ENCODE peak calls at places on chromosomes 11 and 22, in ten cellular contexts. One of them, this sample, is unnamed.
A peak's percentile ranks its signal among the peaks of the same experiment; 100 is the strongest.

GRCh38 chr11:126229782-126230540 is 18.4 kb downstream of the FAM118B start:
- DNase-seq in tibial artery: no peak
- DNase-seq in NCI-H1436: no peak
- DNase-seq in HuH-7: no peak
- DNase-seq in CD8-positive, alpha-beta T cell: no peak
- DNase-seq in activated CD8-positive, alpha-beta memory T cell treated with anti-CD3 and anti-CD28 coated beads for 48 hours: no peak
- DNase-seq in LHCN-M2: no peak
- DNase-seq in stimulated activated CD8-positive, alpha-beta memory T cell treated with anti-CD3 and anti-CD28 coated beads, Interleukin-15, amount 100 ng/mL, for 24 hours: no peak
- DNase-seq in CD4-positive, alpha-beta T cell: no peak
- DNase-seq in stimulated activated CD4-positive, alpha-beta T cell treated with anti-CD3 and anti-CD28 coated beads, TNF-alpha, amount 100 ng/mL, for 1 hour: no peak
- DNase-seq in this sample: no peak

GRCh38 chr11:35012467-35013191 is 96.2 kb downstream of the PDHX start:
- DNase-seq in CD4-positive, alpha-beta T cell: no peak
- DNase-seq in stimulated activated CD4-positive, alpha-beta T cell treated with anti-CD3 and anti-CD28 coated beads, TNF-alpha, amount 100 ng/mL, for 1 hour: no peak
- DNase-seq in activated CD8-positive, alpha-beta memory T cell treated with anti-CD3 and anti-CD28 coated beads for 48 hours: no peak
- DNase-seq in NCI-H1436: no peak
- DNase-seq in tibial artery: no peak
- DNase-seq in LHCN-M2: no peak
- DNase-seq in HuH-7: no peak
- DNase-seq in stimulated activated CD8-positive, alpha-beta memory T cell treated with anti-CD3 and anti-CD28 coated beads, Interleukin-15, amount 100 ng/mL, for 24 hours: no peak
- DNase-seq in CD8-positive, alpha-beta T cell: no peak
- DNase-seq in this sample: no peak

GRCh38 chr11:8917157-8917820 is 6.3 kb downstream of the AKIP1 start:
- DNase-seq in activated CD8-positive, alpha-beta memory T cell treated with anti-CD3 and anti-CD28 coated beads for 48 hours: no peak
- DNase-seq in LHCN-M2: peak; percentile 94
- DNase-seq in HuH-7: no peak
- DNase-seq in stimulated activated CD4-positive, alpha-beta T cell treated with anti-CD3 and anti-CD28 coated beads, TNF-alpha, amount 100 ng/mL, for 1 hour: no peak
- DNase-seq in NCI-H1436: no peak
- DNase-seq in stimulated activated CD8-positive, alpha-beta memory T cell treated with anti-CD3 and anti-CD28 coated beads, Interleukin-15, amount 100 ng/mL, for 24 hours: no peak
- DNase-seq in tibial artery: no peak
- DNase-seq in CD4-positive, alpha-beta T cell: no peak
- DNase-seq in CD8-positive, alpha-beta T cell: no peak
- DNase-seq in this sample: no peak

GRCh38 chr11:7060828-7061227 is 28.0 kb upstream of the RBMXL2 start:
- DNase-seq in tibial artery: no peak
- DNase-seq in activated CD8-positive, alpha-beta memory T cell treated with anti-CD3 and anti-CD28 coated beads for 48 hours: no peak
- DNase-seq in stimulated activated CD8-positive, alpha-beta memory T cell treated with anti-CD3 and anti-CD28 coated beads, Interleukin-15, amount 100 ng/mL, for 24 hours: no peak
- DNase-seq in CD8-positive, alpha-beta T cell: no peak
- DNase-seq in HuH-7: no peak
- DNase-seq in NCI-H1436: no peak
- DNase-seq in LHCN-M2: peak; percentile 73
- DNase-seq in CD4-positive, alpha-beta T cell: no peak
- DNase-seq in stimulated activated CD4-positive, alpha-beta T cell treated with anti-CD3 and anti-CD28 coated beads, TNF-alpha, amount 100 ng/mL, for 1 hour: no peak
- DNase-seq in this sample: no peak

GRCh38 chr11:1573847-1574255 is 1.8 kb upstream of the DUSP8 start:
- DNase-seq in HuH-7: no peak
- DNase-seq in LHCN-M2: no peak
- DNase-seq in CD4-positive, alpha-beta T cell: no peak
- DNase-seq in stimulated activated CD4-positive, alpha-beta T cell treated with anti-CD3 and anti-CD28 coated beads, TNF-alpha, amount 100 ng/mL, for 1 hour: no peak
- DNase-seq in NCI-H1436: no peak
- DNase-seq in CD8-positive, alpha-beta T cell: no peak
- DNase-seq in stimulated activated CD8-positive, alpha-beta memory T cell treated with anti-CD3 and anti-CD28 coated beads, Interleukin-15, amount 100 ng/mL, for 24 hours: no peak
- DNase-seq in tibial artery: peak; percentile 22
- DNase-seq in activated CD8-positive, alpha-beta memory T cell treated with anti-CD3 and anti-CD28 coated beads for 48 hours: no peak
- DNase-seq in this sample: peak; percentile 76

GRCh38 chr11:78325274-78325781 is 92.3 kb downstream of the GAB2 start:
- DNase-seq in CD8-positive, alpha-beta T cell: no peak
- DNase-seq in stimulated activated CD8-positive, alpha-beta memory T cell treated with anti-CD3 and anti-CD28 coated beads, Interleukin-15, amount 100 ng/mL, for 24 hours: no peak
- DNase-seq in tibial artery: no peak
- DNase-seq in CD4-positive, alpha-beta T cell: no peak
- DNase-seq in LHCN-M2: no peak
- DNase-seq in stimulated activated CD4-positive, alpha-beta T cell treated with anti-CD3 and anti-CD28 coated beads, TNF-alpha, amount 100 ng/mL, for 1 hour: no peak
- DNase-seq in activated CD8-positive, alpha-beta memory T cell treated with anti-CD3 and anti-CD28 coated beads for 48 hours: no peak
- DNase-seq in NCI-H1436: no peak
- DNase-seq in HuH-7: no peak
- DNase-seq in this sample: no peak

GRCh38 chr11:66002648-66003225 is 434 bp downstream of the BANF1 start:
- DNase-seq in stimulated activated CD4-positive, alpha-beta T cell treated with anti-CD3 and anti-CD28 coated beads, TNF-alpha, amount 100 ng/mL, for 1 hour: no peak
- DNase-seq in CD8-positive, alpha-beta T cell: no peak
- DNase-seq in CD4-positive, alpha-beta T cell: no peak
- DNase-seq in NCI-H1436: peak; percentile 69
- DNase-seq in activated CD8-positive, alpha-beta memory T cell treated with anti-CD3 and anti-CD28 coated beads for 48 hours: no peak
- DNase-seq in tibial artery: peak; percentile 48
- DNase-seq in LHCN-M2: peak; percentile 61
- DNase-seq in stimulated activated CD8-positive, alpha-beta memory T cell treated with anti-CD3 and anti-CD28 coated beads, Interleukin-15, amount 100 ng/mL, for 24 hours: no peak
- DNase-seq in HuH-7: peak; percentile 55
- DNase-seq in this sample: peak; percentile 42

GRCh38 chr11:3894128-3894731 is 38.8 kb downstream of the STIM1 start:
- DNase-seq in tibial artery: no peak
- DNase-seq in HuH-7: no peak
- DNase-seq in CD4-positive, alpha-beta T cell: no peak
- DNase-seq in stimulated activated CD8-positive, alpha-beta memory T cell treated with anti-CD3 and anti-CD28 coated beads, Interleukin-15, amount 100 ng/mL, for 24 hours: no peak
- DNase-seq in NCI-H1436: no peak
- DNase-seq in activated CD8-positive, alpha-beta memory T cell treated with anti-CD3 and anti-CD28 coated beads for 48 hours: no peak
- DNase-seq in LHCN-M2: peak; percentile 26
- DNase-seq in CD8-positive, alpha-beta T cell: peak; percentile 27
- DNase-seq in stimulated activated CD4-positive, alpha-beta T cell treated with anti-CD3 and anti-CD28 coated beads, TNF-alpha, amount 100 ng/mL, for 1 hour: no peak
- DNase-seq in this sample: no peak

GRCh38 chr11:45658292-45658991 is 7.0 kb downstream of the CHST1 start:
- DNase-seq in tibial artery: peak; percentile 77
- DNase-seq in CD4-positive, alpha-beta T cell: no peak
- DNase-seq in activated CD8-positive, alpha-beta memory T cell treated with anti-CD3 and anti-CD28 coated beads for 48 hours: no peak
- DNase-seq in NCI-H1436: no peak
- DNase-seq in HuH-7: no peak
- DNase-seq in CD8-positive, alpha-beta T cell: no peak
- DNase-seq in LHCN-M2: peak; percentile 63
- DNase-seq in stimulated activated CD4-positive, alpha-beta T cell treated with anti-CD3 and anti-CD28 coated beads, TNF-alpha, amount 100 ng/mL, for 1 hour: no peak
- DNase-seq in stimulated activated CD8-positive, alpha-beta memory T cell treated with anti-CD3 and anti-CD28 coated beads, Interleukin-15, amount 100 ng/mL, for 24 hours: no peak
- DNase-seq in this sample: no peak

GRCh38 chr11:122861631-122862030 is 20.9 kb upstream of the JHY start:
- DNase-seq in LHCN-M2: no peak
- DNase-seq in stimulated activated CD8-positive, alpha-beta memory T cell treated with anti-CD3 and anti-CD28 coated beads, Interleukin-15, amount 100 ng/mL, for 24 hours: no peak
- DNase-seq in HuH-7: no peak
- DNase-seq in NCI-H1436: no peak
- DNase-seq in activated CD8-positive, alpha-beta memory T cell treated with anti-CD3 and anti-CD28 coated beads for 48 hours: no peak
- DNase-seq in CD8-positive, alpha-beta T cell: no peak
- DNase-seq in tibial artery: no peak
- DNase-seq in stimulated activated CD4-positive, alpha-beta T cell treated with anti-CD3 and anti-CD28 coated beads, TNF-alpha, amount 100 ng/mL, for 1 hour: no peak
- DNase-seq in CD4-positive, alpha-beta T cell: no peak
- DNase-seq in this sample: no peak

GRCh38 chr11:96014234-96014633 is 90.3 kb upstream of the MTMR2 start:
- DNase-seq in tibial artery: no peak
- DNase-seq in NCI-H1436: no peak
- DNase-seq in LHCN-M2: peak; percentile 75
- DNase-seq in CD8-positive, alpha-beta T cell: peak; percentile 32
- DNase-seq in CD4-positive, alpha-beta T cell: no peak
- DNase-seq in activated CD8-positive, alpha-beta memory T cell treated with anti-CD3 and anti-CD28 coated beads for 48 hours: no peak
- DNase-seq in HuH-7: no peak
- DNase-seq in stimulated activated CD8-positive, alpha-beta memory T cell treated with anti-CD3 and anti-CD28 coated beads, Interleukin-15, amount 100 ng/mL, for 24 hours: no peak
- DNase-seq in stimulated activated CD4-positive, alpha-beta T cell treated with anti-CD3 and anti-CD28 coated beads, TNF-alpha, amount 100 ng/mL, for 1 hour: no peak
- DNase-seq in this sample: no peak

GRCh38 chr11:27465629-27466028 is 7.0 kb downstream of the LGR4 start:
- DNase-seq in stimulated activated CD8-positive, alpha-beta memory T cell treated with anti-CD3 and anti-CD28 coated beads, Interleukin-15, amount 100 ng/mL, for 24 hours: no peak
- DNase-seq in NCI-H1436: no peak
- DNase-seq in stimulated activated CD4-positive, alpha-beta T cell treated with anti-CD3 and anti-CD28 coated beads, TNF-alpha, amount 100 ng/mL, for 1 hour: no peak
- DNase-seq in LHCN-M2: no peak
- DNase-seq in tibial artery: no peak
- DNase-seq in CD8-positive, alpha-beta T cell: no peak
- DNase-seq in HuH-7: no peak
- DNase-seq in activated CD8-positive, alpha-beta memory T cell treated with anti-CD3 and anti-CD28 coated beads for 48 hours: no peak
- DNase-seq in CD4-positive, alpha-beta T cell: no peak
- DNase-seq in this sample: no peak

GRCh38 chr11:12223771-12224536 is 113.6 kb downstream of the MICAL2 start:
- DNase-seq in activated CD8-positive, alpha-beta memory T cell treated with anti-CD3 and anti-CD28 coated beads for 48 hours: no peak
- DNase-seq in LHCN-M2: no peak
- DNase-seq in CD4-positive, alpha-beta T cell: no peak
- DNase-seq in stimulated activated CD8-positive, alpha-beta memory T cell treated with anti-CD3 and anti-CD28 coated beads, Interleukin-15, amount 100 ng/mL, for 24 hours: no peak
- DNase-seq in stimulated activated CD4-positive, alpha-beta T cell treated with anti-CD3 and anti-CD28 coated beads, TNF-alpha, amount 100 ng/mL, for 1 hour: no peak
- DNase-seq in HuH-7: no peak
- DNase-seq in NCI-H1436: no peak
- DNase-seq in tibial artery: no peak
- DNase-seq in CD8-positive, alpha-beta T cell: no peak
- DNase-seq in this sample: peak; percentile 20

GRCh38 chr11:2661173-2662023 is 38.4 kb downstream of the KCNQ1OT1 start:
- DNase-seq in stimulated activated CD8-positive, alpha-beta memory T cell treated with anti-CD3 and anti-CD28 coated beads, Interleukin-15, amount 100 ng/mL, for 24 hours: no peak
- DNase-seq in HuH-7: no peak
- DNase-seq in tibial artery: no peak
- DNase-seq in stimulated activated CD4-positive, alpha-beta T cell treated with anti-CD3 and anti-CD28 coated beads, TNF-alpha, amount 100 ng/mL, for 1 hour: no peak
- DNase-seq in NCI-H1436: no peak
- DNase-seq in LHCN-M2: no peak
- DNase-seq in activated CD8-positive, alpha-beta memory T cell treated with anti-CD3 and anti-CD28 coated beads for 48 hours: no peak
- DNase-seq in CD4-positive, alpha-beta T cell: no peak
- DNase-seq in CD8-positive, alpha-beta T cell: no peak
- DNase-seq in this sample: no peak

GRCh38 chr22:47918276-47918928 is 1156.0 kb downstream of the TBC1D22A start:
- DNase-seq in stimulated activated CD4-positive, alpha-beta T cell treated with anti-CD3 and anti-CD28 coated beads, TNF-alpha, amount 100 ng/mL, for 1 hour: no peak
- DNase-seq in activated CD8-positive, alpha-beta memory T cell treated with anti-CD3 and anti-CD28 coated beads for 48 hours: no peak
- DNase-seq in CD8-positive, alpha-beta T cell: peak; percentile 19
- DNase-seq in stimulated activated CD8-positive, alpha-beta memory T cell treated with anti-CD3 and anti-CD28 coated beads, Interleukin-15, amount 100 ng/mL, for 24 hours: no peak
- DNase-seq in CD4-positive, alpha-beta T cell: peak; percentile 7
- DNase-seq in LHCN-M2: no peak
- DNase-seq in NCI-H1436: no peak
- DNase-seq in HuH-7: no peak
- DNase-seq in tibial artery: no peak
- DNase-seq in this sample: no peak

GRCh38 chr11:10861047-10861446 is 3.2 kb upstream of the ZBED5 start:
- DNase-seq in stimulated activated CD8-positive, alpha-beta memory T cell treated with anti-CD3 and anti-CD28 coated beads, Interleukin-15, amount 100 ng/mL, for 24 hours: no peak
- DNase-seq in CD4-positive, alpha-beta T cell: no peak
- DNase-seq in activated CD8-positive, alpha-beta memory T cell treated with anti-CD3 and anti-CD28 coated beads for 48 hours: no peak
- DNase-seq in stimulated activated CD4-positive, alpha-beta T cell treated with anti-CD3 and anti-CD28 coated beads, TNF-alpha, amount 100 ng/mL, for 1 hour: no peak
- DNase-seq in tibial artery: no peak
- DNase-seq in CD8-positive, alpha-beta T cell: no peak
- DNase-seq in HuH-7: no peak
- DNase-seq in NCI-H1436: no peak
- DNase-seq in LHCN-M2: no peak
- DNase-seq in this sample: no peak

GRCh38 chr11:25899761-25900160 is 432.2 kb upstream of the ANO3 start:
- DNase-seq in stimulated activated CD8-positive, alpha-beta memory T cell treated with anti-CD3 and anti-CD28 coated beads, Interleukin-15, amount 100 ng/mL, for 24 hours: no peak
- DNase-seq in tibial artery: no peak
- DNase-seq in CD8-positive, alpha-beta T cell: no peak
- DNase-seq in stimulated activated CD4-positive, alpha-beta T cell treated with anti-CD3 and anti-CD28 coated beads, TNF-alpha, amount 100 ng/mL, for 1 hour: no peak
- DNase-seq in HuH-7: no peak
- DNase-seq in NCI-H1436: no peak
- DNase-seq in CD4-positive, alpha-beta T cell: no peak
- DNase-seq in activated CD8-positive, alpha-beta memory T cell treated with anti-CD3 and anti-CD28 coated beads for 48 hours: no peak
- DNase-seq in LHCN-M2: no peak
- DNase-seq in this sample: no peak

GRCh38 chr11:30617762-30618161 is 31.6 kb upstream of the MPPED2 start:
- DNase-seq in NCI-H1436: no peak
- DNase-seq in activated CD8-positive, alpha-beta memory T cell treated with anti-CD3 and anti-CD28 coated beads for 48 hours: no peak
- DNase-seq in stimulated activated CD8-positive, alpha-beta memory T cell treated with anti-CD3 and anti-CD28 coated beads, Interleukin-15, amount 100 ng/mL, for 24 hours: no peak
- DNase-seq in CD8-positive, alpha-beta T cell: no peak
- DNase-seq in CD4-positive, alpha-beta T cell: no peak
- DNase-seq in HuH-7: no peak
- DNase-seq in tibial artery: no peak
- DNase-seq in LHCN-M2: no peak
- DNase-seq in stimulated activated CD4-positive, alpha-beta T cell treated with anti-CD3 and anti-CD28 coated beads, TNF-alpha, amount 100 ng/mL, for 1 hour: no peak
- DNase-seq in this sample: no peak

GRCh38 chr11:73225851-73226250 is 7.8 kb downstream of the P2RY2 start:
- DNase-seq in stimulated activated CD4-positive, alpha-beta T cell treated with anti-CD3 and anti-CD28 coated beads, TNF-alpha, amount 100 ng/mL, for 1 hour: no peak
- DNase-seq in stimulated activated CD8-positive, alpha-beta memory T cell treated with anti-CD3 and anti-CD28 coated beads, Interleukin-15, amount 100 ng/mL, for 24 hours: no peak
- DNase-seq in HuH-7: no peak
- DNase-seq in LHCN-M2: no peak
- DNase-seq in NCI-H1436: no peak
- DNase-seq in activated CD8-positive, alpha-beta memory T cell treated with anti-CD3 and anti-CD28 coated beads for 48 hours: no peak
- DNase-seq in tibial artery: no peak
- DNase-seq in CD8-positive, alpha-beta T cell: no peak
- DNase-seq in CD4-positive, alpha-beta T cell: no peak
- DNase-seq in this sample: no peak

GRCh38 chr11:64342869-64343739 is 3.1 kb downstream of the CCDC88B start:
- DNase-seq in NCI-H1436: no peak
- DNase-seq in tibial artery: no peak
- DNase-seq in stimulated activated CD4-positive, alpha-beta T cell treated with anti-CD3 and anti-CD28 coated beads, TNF-alpha, amount 100 ng/mL, for 1 hour: no peak
- DNase-seq in LHCN-M2: no peak
- DNase-seq in HuH-7: no peak
- DNase-seq in CD4-positive, alpha-beta T cell: no peak
- DNase-seq in CD8-positive, alpha-beta T cell: no peak
- DNase-seq in activated CD8-positive, alpha-beta memory T cell treated with anti-CD3 and anti-CD28 coated beads for 48 hours: no peak
- DNase-seq in stimulated activated CD8-positive, alpha-beta memory T cell treated with anti-CD3 and anti-CD28 coated beads, Interleukin-15, amount 100 ng/mL, for 24 hours: no peak
- DNase-seq in this sample: no peak

GRCh38 chr11:19160839-19161238 is 40.9 kb downstream of the CSRP3 start:
- DNase-seq in activated CD8-positive, alpha-beta memory T cell treated with anti-CD3 and anti-CD28 coated beads for 48 hours: no peak
- DNase-seq in HuH-7: no peak
- DNase-seq in LHCN-M2: peak; percentile 6
- DNase-seq in tibial artery: no peak
- DNase-seq in CD4-positive, alpha-beta T cell: no peak
- DNase-seq in NCI-H1436: no peak
- DNase-seq in CD8-positive, alpha-beta T cell: no peak
- DNase-seq in stimulated activated CD4-positive, alpha-beta T cell treated with anti-CD3 and anti-CD28 coated beads, TNF-alpha, amount 100 ng/mL, for 1 hour: no peak
- DNase-seq in stimulated activated CD8-positive, alpha-beta memory T cell treated with anti-CD3 and anti-CD28 coated beads, Interleukin-15, amount 100 ng/mL, for 24 hours: no peak
- DNase-seq in this sample: no peak

GRCh38 chr11:1199689-1200610 is 22.9 kb upstream of the MUC5B start:
- DNase-seq in CD8-positive, alpha-beta T cell: no peak
- DNase-seq in NCI-H1436: no peak
- DNase-seq in HuH-7: no peak
- DNase-seq in stimulated activated CD4-positive, alpha-beta T cell treated with anti-CD3 and anti-CD28 coated beads, TNF-alpha, amount 100 ng/mL, for 1 hour: no peak
- DNase-seq in activated CD8-positive, alpha-beta memory T cell treated with anti-CD3 and anti-CD28 coated beads for 48 hours: no peak
- DNase-seq in CD4-positive, alpha-beta T cell: no peak
- DNase-seq in stimulated activated CD8-positive, alpha-beta memory T cell treated with anti-CD3 and anti-CD28 coated beads, Interleukin-15, amount 100 ng/mL, for 24 hours: no peak
- DNase-seq in tibial artery: no peak
- DNase-seq in LHCN-M2: no peak
- DNase-seq in this sample: no peak

GRCh38 chr11:119472186-119472855 is 49.3 kb upstream of the THY1 start:
- DNase-seq in CD4-positive, alpha-beta T cell: no peak
- DNase-seq in NCI-H1436: no peak
- DNase-seq in CD8-positive, alpha-beta T cell: no peak
- DNase-seq in stimulated activated CD8-positive, alpha-beta memory T cell treated with anti-CD3 and anti-CD28 coated beads, Interleukin-15, amount 100 ng/mL, for 24 hours: no peak
- DNase-seq in stimulated activated CD4-positive, alpha-beta T cell treated with anti-CD3 and anti-CD28 coated beads, TNF-alpha, amount 100 ng/mL, for 1 hour: no peak
- DNase-seq in activated CD8-positive, alpha-beta memory T cell treated with anti-CD3 and anti-CD28 coated beads for 48 hours: no peak
- DNase-seq in LHCN-M2: no peak
- DNase-seq in tibial artery: no peak
- DNase-seq in HuH-7: no peak
- DNase-seq in this sample: no peak

GRCh38 chr11:50071584-50072225 is 39.0 kb downstream of the OR4C45 start:
- DNase-seq in CD8-positive, alpha-beta T cell: no peak
- DNase-seq in tibial artery: no peak
- DNase-seq in CD4-positive, alpha-beta T cell: no peak
- DNase-seq in LHCN-M2: no peak
- DNase-seq in activated CD8-positive, alpha-beta memory T cell treated with anti-CD3 and anti-CD28 coated beads for 48 hours: no peak
- DNase-seq in NCI-H1436: no peak
- DNase-seq in HuH-7: no peak
- DNase-seq in stimulated activated CD4-positive, alpha-beta T cell treated with anti-CD3 and anti-CD28 coated beads, TNF-alpha, amount 100 ng/mL, for 1 hour: no peak
- DNase-seq in stimulated activated CD8-positive, alpha-beta memory T cell treated with anti-CD3 and anti-CD28 coated beads, Interleukin-15, amount 100 ng/mL, for 24 hours: no peak
- DNase-seq in this sample: no peak

GRCh38 chr11:94271885-94272372 is 32.5 kb upstream of the IZUMO1R start:
- DNase-seq in CD8-positive, alpha-beta T cell: no peak
- DNase-seq in NCI-H1436: no peak
- DNase-seq in activated CD8-positive, alpha-beta memory T cell treated with anti-CD3 and anti-CD28 coated beads for 48 hours: no peak
- DNase-seq in stimulated activated CD8-positive, alpha-beta memory T cell treated with anti-CD3 and anti-CD28 coated beads, Interleukin-15, amount 100 ng/mL, for 24 hours: no peak
- DNase-seq in tibial artery: no peak
- DNase-seq in stimulated activated CD4-positive, alpha-beta T cell treated with anti-CD3 and anti-CD28 coated beads, TNF-alpha, amount 100 ng/mL, for 1 hour: no peak
- DNase-seq in HuH-7: no peak
- DNase-seq in LHCN-M2: no peak
- DNase-seq in CD4-positive, alpha-beta T cell: no peak
- DNase-seq in this sample: no peak